ENCODE peak calls at places on chromosome 16, in eight cellular contexts. N is fibroblast of gingiva; C is skeletal muscle cell; X is left ventricle myocardium inferior; F is stimulated activated CD4-positive, alpha-beta T cell treated with anti-CD3 and anti-CD28 coated beads, Interleukin-1b, Interleukin-23, amount 100 ng/mL, for 24 hours; S is NCI-H1436 treated with DMSO at 0.1 percent for 48 hours; D is GOT3; Y is endothelial cell. O is an unnamed sample.

GRCh38 chr16:84595052-84595481 is 22.8 kb downstream of the COTL1 start:
- DNase-seq in C (no peak), X (no peak), F (no peak), N (no peak), D (no peak), S (no peak), Y (no peak), O (no peak)

GRCh38 chr16:87806608-87807546 is 41.1 kb upstream of the KLHDC4 start:
- DNase-seq in N (peak), S (peak), C (peak), F (no peak), X (peak), Y (no peak), D (peak), O (peak)

GRCh38 chr16:77276686-77277085 is 77.5 kb downstream of the SYCE1L start:
- DNase-seq in F (no peak), D (no peak), X (no peak), Y (no peak), S (no peak), C (no peak), N (no peak), O (no peak)

GRCh38 chr16:88726408-88726749 is 20.1 kb downstream of the CTU2 start:
- DNase-seq in S (no peak), F (no peak), X (no peak), C (no peak), D (no peak), N (no peak), Y (no peak), O (no peak)

GRCh38 chr16:2090819-2091721 is 43.3 kb downstream of the TSC2 start:
- DNase-seq in F (no peak), C (peak), S (no peak), X (peak), N (peak), Y (peak), D (no peak), O (no peak)

GRCh38 chr16:2231016-2231931 is 5.0 kb upstream of the DNASE1L2 start:
- DNase-seq in F (no peak), C (peak), Y (no peak), S (no peak), X (no peak), D (no peak), N (no peak), O (no peak)

GRCh38 chr16:75471723-75472634 is 7.5 kb upstream of the TMEM170A start:
- DNase-seq in Y (peak), S (no peak), X (no peak), F (no peak), C (no peak), N (peak), D (no peak), O (peak)

GRCh38 chr16:53781023-53781605 is 77.2 kb downstream of the FTO start:
- DNase-seq in N (peak), C (no peak), F (no peak), X (no peak), S (no peak), Y (no peak), D (no peak), O (no peak)

GRCh38 chr16:87824991-87825841 is 44.1 kb downstream of the SLC7A5 start:
- DNase-seq in Y (no peak), C (no peak), N (no peak), S (no peak), D (no peak), F (no peak), X (no peak), O (no peak)